ENCODE peak calls at places on chromosomes 3 and 15, in nine cellular contexts. L, O, N, G, M, U, E, T and K are unnamed samples.

GRCh38 chr3:186209810-186210752 is 101.2 kb upstream of the ETV5 start:
- DNase-seq in U (peak), N (peak), G (no peak), L (peak), E (peak), M (no peak), O (peak), T (no peak), K (no peak)

GRCh38 chr3:142285057-142285666 is 59.8 kb upstream of the GK5 start:
- DNase-seq in N (no peak), E (no peak), T (no peak), U (no peak), M (no peak), L (no peak), O (no peak), G (no peak), K (no peak)

GRCh38 chr15:74220475-74221248 is 15.5 kb upstream of the CCDC33 start:
- DNase-seq in T (no peak), E (no peak), L (no peak), G (no peak), M (no peak), N (no peak), U (no peak), O (no peak), K (no peak)

GRCh38 chr3:2099028-2099671 is 484 bp downstream of the CNTN4 start:
- DNase-seq in U (peak), O (no peak), M (no peak), G (no peak), L (no peak), T (no peak), N (peak), E (no peak), K (no peak)

GRCh38 chr3:150227839-150228238 is 180.3 kb upstream of the TSC22D2 start:
- DNase-seq in L (peak), N (peak), T (no peak), E (no peak), G (peak), U (peak), M (no peak), O (no peak), K (no peak)

GRCh38 chr15:97745481-97746071 is 214.9 kb upstream of the ARRDC4 start:
- DNase-seq in G (no peak), N (peak), M (no peak), U (peak), E (no peak), O (no peak), L (peak), T (no peak), K (no peak)

GRCh38 chr3:16665282-16665741 is 60.1 kb upstream of the DAZL start:
- DNase-seq in L (no peak), G (peak), U (peak), N (no peak), T (no peak), E (no peak), M (no peak), O (no peak), K (no peak)

GRCh38 chr3:120791958-120792357 is 49.4 kb downstream of the GTF2E1 start:
- DNase-seq in G (no peak), N (no peak), T (no peak), E (no peak), L (no peak), O (no peak), U (no peak), M (no peak), K (no peak)

GRCh38 chr15:68411735-68412134 is 20.2 kb downstream of the ITGA11 start:
- DNase-seq in E (no peak), U (no peak), O (no peak), G (no peak), T (peak), L (no peak), M (no peak), N (no peak), K (no peak)

GRCh38 chr3:151788401-151788800 is 25.5 kb upstream of the AADAC start:
- DNase-seq in E (no peak), L (no peak), G (no peak), U (no peak), M (no peak), T (no peak), O (no peak), N (no peak), K (no peak)

GRCh38 chr3:134423153-134423552 is 48.9 kb upstream of the AMOTL2 start:
- DNase-seq in L (no peak), T (no peak), O (no peak), U (peak), E (no peak), M (no peak), G (no peak), N (no peak), K (no peak)

DNA sequence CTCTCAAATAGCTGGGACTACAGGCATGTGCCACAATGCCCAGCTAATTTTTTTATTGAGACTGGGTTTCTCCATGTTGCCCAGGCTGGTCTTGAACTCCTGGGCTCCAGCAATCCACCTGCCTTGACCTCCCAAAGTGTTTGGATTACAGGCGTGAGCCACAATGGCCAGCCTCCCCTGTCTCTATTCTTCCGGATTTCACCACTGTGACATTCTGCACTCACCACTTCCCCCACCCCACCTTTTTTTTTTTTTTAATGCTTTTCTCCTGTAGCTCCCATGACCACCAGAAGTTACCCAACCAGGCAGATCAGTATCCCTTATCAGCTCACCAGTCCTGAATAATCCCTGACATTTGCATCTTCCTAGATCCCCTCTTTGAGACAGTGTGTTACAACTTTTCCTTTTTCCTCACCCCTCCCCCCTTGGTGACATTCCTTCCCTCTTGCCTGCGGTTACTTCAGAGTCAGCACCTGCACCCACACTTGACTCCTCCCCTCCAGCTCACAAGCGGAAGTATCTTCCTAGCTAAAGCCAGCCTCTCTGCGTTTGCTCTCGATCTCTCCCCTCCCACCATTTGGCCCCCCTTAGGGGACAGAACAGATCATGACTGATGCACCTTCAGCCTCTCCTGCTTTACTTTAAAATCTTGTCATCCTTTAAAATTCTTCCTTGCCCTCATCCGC is 13.5 kb upstream of the ZNF592 start:
- DNase-seq in M (peak), U (peak), G (peak), O (peak), E (peak), T (no peak), L (peak), N (no peak), K (peak)
- TF ChIP-seq POLR2AphosphoS5 in M (no peak), U (peak), G (no peak), O (no peak), E (peak), T (no peak), L (no peak), N (no peak), K (no peak)

GRCh38 chr15:63360170-63360569 is 21.5 kb downstream of the CA12 start:
- DNase-seq in M (no peak), U (no peak), N (no peak), L (no peak), G (no peak), E (no peak), T (no peak), O (peak), K (no peak)

GRCh38 chr15:63357657-63358161 is 23.9 kb downstream of the CA12 start:
- DNase-seq in G (no peak), M (no peak), T (no peak), L (no peak), E (no peak), O (peak), U (no peak), N (no peak), K (no peak)

GRCh38 chr15:63354771-63355650 is 26.6 kb downstream of the CA12 start:
- DNase-seq in O (peak), E (no peak), N (no peak), M (no peak), T (no peak), L (no peak), G (no peak), U (no peak), K (no peak)

GRCh38 chr15:63357061-63357460 is 24.6 kb downstream of the CA12 start:
- DNase-seq in M (no peak), L (no peak), N (no peak), T (no peak), U (no peak), E (no peak), G (no peak), O (peak), K (no peak)

DNA sequence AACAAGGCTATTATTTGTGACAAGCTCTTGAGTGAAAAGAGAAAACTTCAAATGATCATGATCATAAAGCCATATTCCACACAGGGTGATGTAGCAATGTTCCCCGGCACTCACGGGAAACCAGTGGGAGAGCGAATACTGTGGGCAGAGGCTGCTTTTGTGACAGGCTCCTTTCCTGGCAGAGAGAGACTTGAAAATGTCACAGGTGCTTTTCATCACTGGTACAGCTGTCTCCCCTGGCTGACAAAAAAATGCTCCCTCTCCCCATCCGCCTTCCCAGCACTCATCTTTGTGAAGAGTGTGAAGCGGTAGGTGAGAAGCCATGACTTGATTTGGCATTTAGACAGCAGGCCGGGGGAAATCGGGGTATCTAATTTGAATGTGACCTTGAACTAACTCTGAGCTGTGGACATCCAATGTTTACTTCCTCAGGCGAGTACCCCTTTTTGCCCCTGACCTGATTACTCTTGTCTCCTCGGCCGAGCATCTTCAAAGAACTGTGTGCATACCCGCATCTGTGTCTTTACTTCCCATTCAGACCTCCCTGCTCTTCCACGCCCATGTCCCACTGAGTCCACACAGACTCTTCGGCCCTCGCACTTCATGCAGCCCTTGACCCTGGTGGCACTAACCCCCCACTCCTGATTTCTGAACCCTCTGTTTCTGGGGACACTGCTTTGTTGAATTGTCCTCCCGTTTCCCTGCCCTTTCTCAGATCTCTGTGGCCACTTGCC is 23.2 kb downstream of the CA12 start:
- DNase-seq in N (no peak), T (no peak), L (no peak), O (peak), M (no peak), E (no peak), U (no peak), G (no peak), K (no peak)
- TF ChIP-seq POLR2AphosphoS5 in N (no peak), T (no peak), L (no peak), O (no peak), M (no peak), E (no peak), U (no peak), G (no peak), K (no peak)

GRCh38 chr3:116647955-116648354 is 61.6 kb upstream of the TUSC7 start:
- DNase-seq in M (no peak), T (no peak), O (no peak), L (no peak), N (no peak), U (no peak), E (no peak), G (no peak), K (no peak)
- TF ChIP-seq POLR2AphosphoS5 in M (no peak), T (no peak), O (no peak), L (no peak), N (no peak), U (no peak), E (no peak), G (no peak), K (no peak)

GRCh38 chr3:112394008-112394616 is 61.2 kb downstream of the CD200 start:
- DNase-seq in M (no peak), L (no peak), T (no peak), N (no peak), U (no peak), O (peak), G (no peak), E (no peak), K (no peak)
- TF ChIP-seq POLR2AphosphoS5 in M (no peak), L (no peak), T (no peak), N (no peak), U (no peak), O (no peak), G (no peak), E (no peak), K (no peak)

GRCh38 chr15:99174567-99174966 is 69.7 kb downstream of the SYNM start:
- DNase-seq in L (no peak), U (no peak), N (no peak), M (no peak), T (no peak), E (no peak), O (peak), G (no peak), K (no peak)
- TF ChIP-seq POLR2AphosphoS5 in L (peak), U (no peak), N (no peak), M (no peak), T (no peak), E (no peak), O (peak), G (no peak), K (no peak)

GRCh38 chr15:51699373-51699772 is 18.1 kb downstream of the SCG3 start:
- DNase-seq in O (no peak), N (no peak), U (no peak), M (no peak), G (no peak), E (no peak), T (no peak), L (no peak), K (no peak)

GRCh38 chr15:51706931-51707608 is 25.8 kb downstream of the SCG3 start:
- DNase-seq in N (no peak), U (no peak), M (no peak), T (no peak), G (no peak), O (no peak), L (no peak), E (no peak), K (no peak)

GRCh38 chr15:51706347-51706746 is 25.0 kb downstream of the SCG3 start:
- DNase-seq in O (no peak), U (no peak), E (no peak), M (no peak), T (no peak), G (no peak), L (no peak), N (no peak), K (no peak)

GRCh38 chr15:51708013-51708412 is 26.7 kb downstream of the SCG3 start:
- DNase-seq in L (no peak), G (no peak), M (no peak), N (no peak), T (no peak), E (no peak), U (no peak), O (peak), K (no peak)

GRCh38 chr15:51702710-51703109 is 21.4 kb downstream of the SCG3 start:
- DNase-seq in T (no peak), M (no peak), L (no peak), N (no peak), E (no peak), U (no peak), O (no peak), G (no peak), K (no peak)
- TF ChIP-seq POLR2AphosphoS5 in T (no peak), M (no peak), L (no peak), N (no peak), E (no peak), U (no peak), O (no peak), G (no peak), K (no peak)

GRCh38 chr3:115357456-115357855 is 210.4 kb upstream of the ZBTB20 start:
- DNase-seq in G (no peak), N (no peak), L (no peak), U (no peak), T (no peak), O (no peak), M (no peak), E (no peak), K (no peak)
- TF ChIP-seq POLR2AphosphoS5 in G (no peak), N (no peak), L (no peak), U (no peak), T (no peak), O (no peak), M (no peak), E (no peak), K (no peak)

DNA sequence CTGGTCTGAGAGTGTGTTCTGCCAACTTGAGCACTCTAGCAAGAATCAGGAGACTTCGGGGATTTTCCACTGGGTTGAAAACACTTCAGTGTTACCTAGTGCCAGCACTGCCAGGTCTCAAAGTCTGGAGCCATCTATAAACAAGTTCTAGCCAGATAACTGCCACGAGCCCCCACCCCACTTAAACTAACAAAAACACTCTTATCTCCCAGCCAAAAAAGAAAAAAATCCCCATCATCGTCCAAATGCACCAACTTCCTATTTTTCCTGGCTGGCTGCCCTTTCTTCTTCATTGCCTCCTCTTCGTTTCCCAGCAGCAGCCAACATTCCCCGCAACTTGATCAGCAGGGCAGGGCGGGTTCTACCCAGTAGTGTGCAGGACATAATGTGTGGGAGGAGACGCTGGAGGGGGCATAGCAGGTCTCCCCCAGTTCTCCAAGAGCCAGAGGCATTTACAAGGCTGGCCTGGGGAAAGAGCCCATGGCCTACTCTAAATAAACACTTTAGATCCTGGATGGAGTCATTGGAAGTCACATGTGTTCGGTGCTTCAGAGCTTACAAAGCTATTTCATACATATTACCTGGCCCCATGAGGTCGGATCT is 29.5 kb downstream of the C2CD4B start:
- DNase-seq in E (peak), G (no peak), T (no peak), O (no peak), M (no peak), L (peak), N (no peak), U (no peak), K (no peak)
- TF ChIP-seq POLR2AphosphoS5 in E (no peak), G (no peak), T (no peak), O (no peak), M (no peak), L (no peak), N (no peak), U (no peak), K (no peak)